ENCODE peak calls at places on chromosomes 13 and 19, in eight cellular contexts. Q is naive thymus-derived CD8-positive, alpha-beta T cell; E is activated T-cell treated with anti-CD3 and anti-CD28 coated beads, Interleukin-2, amount 50 U/mL, for 72 hours; Z is activated CD4-positive, alpha-beta T cell treated with anti-CD3 and anti-CD28 coated beads for 24 hours; M is uterus; J is HEK293T; L is NCI-H2081; V is left cardiac atrium. A is an unnamed sample.

GRCh38 chr19:33134571-33135041 is 2.7 kb downstream of the WDR88 start:
- DNase-seq in Q (peak), E (peak), Z (peak), M (no peak), J (no peak), L (no peak), V (no peak), A (no peak)

GRCh38 chr19:9958451-9958850 is 22.1 kb upstream of the OLFM2 start:
- DNase-seq in Q (no peak), E (no peak), Z (no peak), M (no peak), J (no peak), L (no peak), V (no peak), A (no peak)

GRCh38 chr19:343451-343931 is 1.1 kb downstream of the MIER2 start:
- DNase-seq in Q (peak), E (no peak), Z (no peak), M (no peak), J (no peak), L (no peak), V (no peak), A (no peak)

GRCh38 chr13:30601836-30602235 is 15.9 kb upstream of the USPL1 start:
- DNase-seq in Q (no peak), E (no peak), Z (no peak), M (no peak), J (no peak), L (no peak), V (no peak), A (no peak)

GRCh38 chr13:85366759-85367417 is 432.3 kb downstream of the SLITRK6 start:
- DNase-seq in Q (no peak), E (no peak), Z (no peak), M (no peak), J (no peak), L (no peak), V (no peak), A (no peak)

GRCh38 chr19:13841339-13842293 is 35.3 kb upstream of the NANOS3 start:
- DNase-seq in Q (no peak), E (peak), Z (no peak), M (peak), J (no peak), L (no peak), V (peak), A (no peak)

GRCh38 chr19:48506138-48506733 is 5.4 kb downstream of the LMTK3 start:
- DNase-seq in Q (peak), E (no peak), Z (no peak), M (no peak), J (no peak), L (no peak), V (no peak), A (no peak)

GRCh38 chr19:49808762-49809154 is 4.3 kb downstream of the FUZ start:
- DNase-seq in Q (peak), E (peak), Z (peak), M (peak), J (peak), L (peak), V (peak), A (peak)

GRCh38 chr19:50341091-50341564 is 12.0 kb upstream of the KCNC3 start:
- DNase-seq in Q (no peak), E (no peak), Z (no peak), M (no peak), J (no peak), L (no peak), V (no peak), A (no peak)

GRCh38 chr13:42396501-42396900 is 124.5 kb downstream of the AKAP11 start:
- DNase-seq in Q (no peak), E (peak), Z (no peak), M (no peak), J (no peak), L (no peak), V (no peak), A (no peak)

GRCh38 chr13:27086599-27087265 is 84.9 kb downstream of the USP12 start:
- DNase-seq in Q (no peak), E (no peak), Z (no peak), M (no peak), J (no peak), L (no peak), V (no peak), A (no peak)

GRCh38 chr13:95224064-95224463 is 77.2 kb downstream of the ABCC4 start:
- DNase-seq in Q (no peak), E (no peak), Z (no peak), M (no peak), J (no peak), L (no peak), V (no peak), A (no peak)

GRCh38 chr19:2770055-2771013 is 12.7 kb downstream of the SGTA start:
- DNase-seq in Q (no peak), E (no peak), Z (no peak), M (peak), J (no peak), L (no peak), V (peak), A (peak)

GRCh38 chr19:46925548-46925950 is 64.8 kb downstream of the ARHGAP35 start:
- DNase-seq in Q (no peak), E (no peak), Z (no peak), M (no peak), J (no peak), L (no peak), V (no peak), A (no peak)

GRCh38 chr13:112725346-112726017 is 35.6 kb downstream of the ATP11A start:
- DNase-seq in Q (peak), E (no peak), Z (no peak), M (no peak), J (no peak), L (peak), V (no peak), A (no peak)

GRCh38 chr19:11699931-11700794 is 38.6 kb downstream of the ZNF823 start:
- DNase-seq in Q (peak), E (no peak), Z (no peak), M (no peak), J (peak), L (peak), V (no peak), A (no peak)

GRCh38 chr13:27907139-27907787 is 12.5 kb upstream of the PDX1 start:
- DNase-seq in Q (no peak), E (no peak), Z (no peak), M (no peak), J (no peak), L (no peak), V (no peak), A (no peak)

GRCh38 chr13:24217601-24218281 is 57.2 kb downstream of the SPATA13 start:
- DNase-seq in Q (no peak), E (no peak), Z (no peak), M (no peak), J (no peak), L (no peak), V (no peak), A (no peak)

GRCh38 chr19:271856-272255 is 19.3 kb downstream of the PLPP2 start:
- DNase-seq in Q (no peak), E (no peak), Z (no peak), M (no peak), J (no peak), L (no peak), V (no peak), A (no peak)

GRCh38 chr19:49114630-49115363 is 627 bp downstream of the LIN7B start:
- DNase-seq in Q (peak), E (peak), Z (peak), M (peak), J (peak), L (no peak), V (peak), A (peak)

GRCh38 chr13:106471957-106472543 is 63.4 kb downstream of the EFNB2 start:
- DNase-seq in Q (no peak), E (no peak), Z (no peak), M (peak), J (peak), L (no peak), V (peak), A (peak)

GRCh38 chr19:41893899-41894298 is 10.9 kb downstream of the ARHGEF1 start:
- DNase-seq in Q (no peak), E (no peak), Z (no peak), M (no peak), J (peak), L (no peak), V (no peak), A (no peak)

GRCh38 chr13:111943229-111943795 is 123.6 kb upstream of the SOX1 start:
- DNase-seq in Q (no peak), E (no peak), Z (no peak), M (no peak), J (no peak), L (no peak), V (no peak), A (peak)

GRCh38 chr13:94696171-94696570 is 16.2 kb downstream of the SOX21 start:
- DNase-seq in Q (no peak), E (no peak), Z (no peak), M (no peak), J (no peak), L (no peak), V (no peak), A (no peak)

GRCh38 chr13:36769126-36769525 is 49.9 kb upstream of the RFXAP start:
- DNase-seq in Q (no peak), E (no peak), Z (no peak), M (no peak), J (no peak), L (no peak), V (no peak), A (no peak)

GRCh38 chr13:111021270-111021669 is 93.8 kb upstream of the ARHGEF7 start:
- DNase-seq in Q (no peak), E (no peak), Z (no peak), M (no peak), J (no peak), L (no peak), V (no peak), A (no peak)

GRCh38 chr19:6060600-6061391 is 49.5 kb downstream of the RFX2 start:
- DNase-seq in Q (no peak), E (peak), Z (peak), M (peak), J (no peak), L (no peak), V (no peak), A (peak)

GRCh38 chr13:30446122-30446500 is 19.6 kb downstream of the HMGB1 start:
- DNase-seq in Q (no peak), E (no peak), Z (no peak), M (no peak), J (no peak), L (no peak), V (no peak), A (no peak)

GRCh38 chr13:110726726-110727125 is 13.2 kb downstream of the ING1 start:
- DNase-seq in Q (peak), E (peak), Z (peak), M (no peak), J (no peak), L (no peak), V (no peak), A (no peak)

GRCh38 chr19:27974082-27974513 is 1238.9 kb downstream of the UQCRFS1 start:
- DNase-seq in Q (no peak), E (peak), Z (no peak), M (no peak), J (no peak), L (no peak), V (peak), A (no peak)

GRCh38 chr13:20608438-20609020 is 41.6 kb downstream of the IFT88 start:
- DNase-seq in Q (no peak), E (no peak), Z (no peak), M (no peak), J (no peak), L (no peak), V (no peak), A (no peak)

GRCh38 chr19:44626067-44626624 is 12.8 kb downstream of the IGSF23 start:
- DNase-seq in Q (no peak), E (no peak), Z (no peak), M (no peak), J (no peak), L (no peak), V (no peak), A (no peak)

GRCh38 chr19:41895745-41896580 is 13.0 kb downstream of the ARHGEF1 start:
- DNase-seq in Q (no peak), E (no peak), Z (no peak), M (no peak), J (no peak), L (no peak), V (no peak), A (no peak)